ENCODE peak calls at places on chromosomes 4 and X, in ten cellular contexts. P, D, G, U, Y, H, E, Q, W and S are unnamed samples.

GRCh38 chr4:182142146-182143085 is 100.8 kb upstream of the TENM3 start:
- DNase-seq in P (no peak), D (peak), G (peak), U (peak), Y (no peak), H (no peak), E (no peak), Q (no peak), W (peak), S (no peak)

GRCh38 chr4:54099287-54099958 is 540 bp upstream of the GSX2 start:
- DNase-seq in P (no peak), D (no peak), G (no peak), U (peak), Y (no peak), H (no peak), E (no peak), Q (no peak), W (no peak), S (no peak)

GRCh38 chrX:31449975-31450374 is 378.1 kb upstream of the FTHL17 start:
- DNase-seq in P (no peak), D (no peak), G (no peak), U (no peak), Y (no peak), H (no peak), E (no peak), Q (no peak), W (no peak), S (no peak)

GRCh38 chr4:73852771-73853170 is 325 bp upstream of the PF4V1 start:
- DNase-seq in P (no peak), D (no peak), G (no peak), U (no peak), Y (no peak), H (no peak), E (no peak), Q (no peak), W (no peak), S (no peak)

GRCh38 chr4:110823251-110823650 is 200.4 kb upstream of the PITX2 start:
- DNase-seq in P (no peak), D (peak), G (no peak), U (no peak), Y (no peak), H (no peak), E (no peak), Q (no peak), W (no peak), S (no peak)

GRCh38 chrX:3393581-3394111 is 47.2 kb upstream of the MXRA5 start:
- DNase-seq in P (no peak), D (no peak), G (no peak), U (no peak), Y (no peak), H (no peak), E (no peak), Q (no peak), W (no peak), S (no peak)

GRCh38 chr4:7786517-7786916 is 153.1 kb downstream of the AFAP1 start:
- DNase-seq in P (no peak), D (no peak), G (no peak), U (no peak), Y (no peak), H (no peak), E (no peak), Q (no peak), W (no peak), S (no peak)

GRCh38 chr4:106676173-106676921 is 307.8 kb upstream of the GIMD1 start:
- DNase-seq in P (no peak), D (peak), G (no peak), U (no peak), Y (no peak), H (no peak), E (no peak), Q (no peak), W (no peak), S (no peak)

GRCh38 chr4:173420324-173420752 is 21.4 kb upstream of the SCRG1 start:
- DNase-seq in P (no peak), D (peak), G (no peak), U (peak), Y (no peak), H (no peak), E (no peak), Q (no peak), W (no peak), S (no peak)

GRCh38 chr4:77012726-77013125 is 63.1 kb downstream of the CCNI start:
- DNase-seq in P (no peak), D (no peak), G (no peak), U (no peak), Y (no peak), H (no peak), E (no peak), Q (no peak), W (no peak), S (no peak)

GRCh38 chr4:90226734-90227133 is 99.5 kb downstream of the CCSER1 start:
- DNase-seq in P (no peak), D (no peak), G (no peak), U (peak), Y (no peak), H (no peak), E (no peak), Q (no peak), W (no peak), S (no peak)

GRCh38 chr4:78954048-78954666 is 14.9 kb upstream of the PAQR3 start:
- DNase-seq in P (no peak), D (no peak), G (peak), U (peak), Y (no peak), H (no peak), E (peak), Q (no peak), W (no peak), S (peak)

GRCh38 chrX:31012509-31013025 is 59.3 kb downstream of the FTHL17 start:
- DNase-seq in P (no peak), D (no peak), G (no peak), U (no peak), Y (no peak), H (no peak), E (no peak), Q (no peak), W (no peak), S (no peak)

GRCh38 chr4:1039493-1040343 is 28.3 kb downstream of the FGFRL1 start:
- DNase-seq in P (no peak), D (no peak), G (no peak), U (no peak), Y (no peak), H (no peak), E (no peak), Q (no peak), W (no peak), S (peak)

GRCh38 chr4:620851-621261 is 4.5 kb upstream of the PDE6B start:
- DNase-seq in P (no peak), D (no peak), G (no peak), U (no peak), Y (no peak), H (no peak), E (no peak), Q (no peak), W (peak), S (no peak)

GRCh38 chr4:141142423-141142822 is 9.2 kb upstream of the RNF150 start:
- DNase-seq in P (no peak), D (no peak), G (no peak), U (no peak), Y (no peak), H (no peak), E (no peak), Q (no peak), W (no peak), S (no peak)

GRCh38 chr4:140423106-140423505 is 4.3 kb downstream of the CLGN start:
- DNase-seq in P (no peak), D (no peak), G (no peak), U (no peak), Y (no peak), H (no peak), E (no peak), Q (no peak), W (no peak), S (no peak)

GRCh38 chr4:164288578-164288977 is 465.4 kb upstream of the SMIM31 start:
- DNase-seq in P (no peak), D (no peak), G (no peak), U (no peak), Y (no peak), H (no peak), E (no peak), Q (no peak), W (no peak), S (no peak)

GRCh38 chr4:119113033-119113655 is 22.5 kb upstream of the MYOZ2 start:
- DNase-seq in P (no peak), D (peak), G (no peak), U (peak), Y (no peak), H (no peak), E (no peak), Q (no peak), W (no peak), S (no peak)